ENCODE peak calls at places on chromosomes 12 and 14, in eight cellular contexts. B is NCI-H748 treated with DMSO at 0.1 percent for 48 hours; H is activated T-cell treated with anti-CD3 and anti-CD28 coated beads, Interleukin-2, amount 50 U/mL, for 24 hours; R is amniotic stem cell; G is NCI-H345; Q is upper lobe of right lung; W is tibial nerve; A is C1 segment of cervical spinal cord. F is an unnamed sample.

GRCh38 chr14:74973905-74974363 is 18.5 kb upstream of the PGF start:
- DNase-seq in W (no peak), A (no peak), H (no peak), G (no peak), B (no peak), R (no peak), Q (no peak), F (no peak)

GRCh38 chr14:105066285-105067071 is 1.2 kb upstream of the GPR132 start:
- DNase-seq in R (no peak), W (no peak), G (no peak), A (no peak), B (no peak), H (no peak), Q (no peak), F (no peak)

GRCh38 chr12:66241061-66242043 is 52.3 kb downstream of the IRAK3 start:
- DNase-seq in R (no peak), Q (no peak), B (no peak), G (no peak), H (no peak), W (no peak), A (no peak), F (no peak)

GRCh38 chr14:90697146-90697545 is 119.1 kb downstream of the TTC7B start:
- DNase-seq in G (no peak), R (no peak), Q (no peak), B (no peak), W (no peak), A (no peak), H (no peak), F (no peak)

GRCh38 chr12:108850854-108851573 is 6.4 kb downstream of the SSH1 start:
- DNase-seq in B (no peak), G (no peak), R (no peak), Q (no peak), A (peak), W (no peak), H (no peak), F (peak)

GRCh38 chr12:3613641-3614180 is 122.7 kb downstream of the PRMT8 start:
- DNase-seq in G (no peak), A (no peak), W (no peak), B (no peak), H (no peak), Q (no peak), R (no peak), F (no peak)

GRCh38 chr14:68307769-68308168 is 485.1 kb downstream of the ZFP36L1 start:
- DNase-seq in G (no peak), R (no peak), W (no peak), B (no peak), H (no peak), A (no peak), Q (no peak), F (no peak)

GRCh38 chr12:62146323-62146722 is 113.9 kb upstream of the USP15 start:
- DNase-seq in A (no peak), Q (no peak), W (no peak), B (no peak), H (no peak), G (no peak), R (no peak), F (no peak)

GRCh38 chr12:92505373-92506340 is 197.1 kb upstream of the PLEKHG7 start:
- DNase-seq in H (peak), G (peak), A (peak), R (no peak), W (peak), Q (peak), B (no peak), F (no peak)

GRCh38 chr14:91311284-91311662 is 66.8 kb upstream of the GPR68 start:
- DNase-seq in H (no peak), A (no peak), Q (peak), G (no peak), R (no peak), B (no peak), W (no peak), F (no peak)

GRCh38 chr14:91753501-91754128 is 21.7 kb upstream of the CATSPERB start:
- DNase-seq in R (no peak), A (no peak), G (peak), H (no peak), W (no peak), Q (no peak), B (no peak), F (no peak)

GRCh38 chr12:109951751-109952150 is 44.4 kb downstream of the GIT2 start:
- DNase-seq in B (no peak), R (no peak), A (no peak), H (no peak), W (no peak), Q (no peak), G (no peak), F (no peak)

GRCh38 chr12:5758347-5758746 is 186.7 kb downstream of the ANO2 start:
- DNase-seq in R (no peak), G (no peak), W (no peak), H (no peak), Q (no peak), A (no peak), B (no peak), F (no peak)

GRCh38 chr12:64670856-64671639 is 60.8 kb downstream of the RASSF3 start:
- DNase-seq in B (no peak), R (no peak), Q (no peak), H (peak), A (no peak), W (no peak), G (no peak), F (no peak)

GRCh38 chr12:28223853-28224252 is 33.6 kb downstream of the CCDC91 start:
- DNase-seq in G (no peak), B (no peak), R (no peak), A (no peak), H (no peak), Q (no peak), W (no peak), F (no peak)

GRCh38 chr14:64825498-64825897 is 54.2 kb downstream of the SPTB start:
- DNase-seq in A (no peak), W (no peak), B (no peak), Q (no peak), R (no peak), G (no peak), H (no peak), F (no peak)

GRCh38 chr12:82801951-82802610 is 115.4 kb downstream of the TMTC2 start:
- DNase-seq in W (no peak), Q (no peak), G (no peak), B (no peak), A (no peak), H (no peak), R (no peak), F (no peak)

GRCh38 chr14:46063872-46064271 is 587.7 kb downstream of the RPL10L start:
- DNase-seq in A (no peak), Q (no peak), W (no peak), B (peak), G (no peak), H (no peak), R (no peak), F (peak)

GRCh38 chr14:77674931-77675330 is 32.9 kb downstream of the ALKBH1 start:
- DNase-seq in H (no peak), Q (no peak), B (no peak), A (no peak), W (no peak), G (peak), R (no peak), F (no peak)